ENCODE peak calls at places on chromosomes 3 and 15, in seven cellular contexts. One of them, this sample, is unnamed.

GRCh38 chr3:111768571-111769100 is 90.4 kb upstream of the PHLDB2 start:
- DNase-seq in Peyer's patch: no peak
- DNase-seq in cardiac fibroblast: peak
- DNase-seq in fibroblast of mammary gland: peak
- DNase-seq in osteoblast: peak
- DNase-seq in mesothelial cell of epicardium: no peak
- DNase-seq in CD8-positive, alpha-beta T cell: no peak
- DNase-seq in this sample: peak

GRCh38 chr3:107001635-107002034 is 375.6 kb upstream of the CCDC54 start:
- DNase-seq in Peyer's patch: no peak
- DNase-seq in cardiac fibroblast: no peak
- DNase-seq in fibroblast of mammary gland: no peak
- DNase-seq in osteoblast: no peak
- DNase-seq in mesothelial cell of epicardium: no peak
- DNase-seq in CD8-positive, alpha-beta T cell: no peak
- DNase-seq in this sample: no peak

GRCh38 chr15:65942436-65942835 is 73.1 kb downstream of the RAB11A start:
- DNase-seq in Peyer's patch: no peak
- DNase-seq in cardiac fibroblast: no peak
- DNase-seq in fibroblast of mammary gland: no peak
- DNase-seq in osteoblast: no peak
- DNase-seq in mesothelial cell of epicardium: no peak
- DNase-seq in CD8-positive, alpha-beta T cell: no peak
- DNase-seq in this sample: no peak

GRCh38 chr15:58924326-58924725 is 9.2 kb downstream of the SLTM start:
- DNase-seq in Peyer's patch: no peak
- DNase-seq in cardiac fibroblast: peak
- DNase-seq in fibroblast of mammary gland: peak
- DNase-seq in osteoblast: no peak
- DNase-seq in mesothelial cell of epicardium: no peak
- DNase-seq in CD8-positive, alpha-beta T cell: no peak
- DNase-seq in this sample: no peak

GRCh38 chr3:12797124-12797891 is 828 bp downstream of the CAND2 start:
- DNase-seq in Peyer's patch: no peak
- DNase-seq in cardiac fibroblast: no peak
- DNase-seq in fibroblast of mammary gland: no peak
- DNase-seq in osteoblast: no peak
- DNase-seq in mesothelial cell of epicardium: no peak
- DNase-seq in CD8-positive, alpha-beta T cell: no peak
- DNase-seq in this sample: no peak

GRCh38 chr3:187550446-187550845 is 119.7 kb downstream of the SST start:
- DNase-seq in Peyer's patch: no peak
- DNase-seq in cardiac fibroblast: no peak
- DNase-seq in fibroblast of mammary gland: peak
- DNase-seq in osteoblast: no peak
- DNase-seq in mesothelial cell of epicardium: no peak
- DNase-seq in CD8-positive, alpha-beta T cell: no peak
- DNase-seq in this sample: no peak

GRCh38 chr3:171874879-171875278 is 31.7 kb downstream of the TMEM212 start:
- DNase-seq in Peyer's patch: no peak
- DNase-seq in cardiac fibroblast: peak
- DNase-seq in fibroblast of mammary gland: peak
- DNase-seq in osteoblast: no peak
- DNase-seq in mesothelial cell of epicardium: no peak
- DNase-seq in CD8-positive, alpha-beta T cell: no peak
- DNase-seq in this sample: no peak

GRCh38 chr3:105555206-105555605 is 188.5 kb downstream of the ALCAM start:
- DNase-seq in Peyer's patch: no peak
- DNase-seq in cardiac fibroblast: no peak
- DNase-seq in fibroblast of mammary gland: no peak
- DNase-seq in osteoblast: no peak
- DNase-seq in mesothelial cell of epicardium: no peak
- DNase-seq in CD8-positive, alpha-beta T cell: no peak
- DNase-seq in this sample: no peak

GRCh38 chr3:162865466-162865865 is 1368.9 kb downstream of the OTOL1 start:
- DNase-seq in Peyer's patch: no peak
- DNase-seq in cardiac fibroblast: no peak
- DNase-seq in fibroblast of mammary gland: no peak
- DNase-seq in osteoblast: no peak
- DNase-seq in mesothelial cell of epicardium: no peak
- DNase-seq in CD8-positive, alpha-beta T cell: no peak
- DNase-seq in this sample: no peak

GRCh38 chr15:68369931-68370767 is 61.8 kb downstream of the ITGA11 start:
- DNase-seq in Peyer's patch: no peak
- DNase-seq in cardiac fibroblast: no peak
- DNase-seq in fibroblast of mammary gland: no peak
- DNase-seq in osteoblast: no peak
- DNase-seq in mesothelial cell of epicardium: no peak
- DNase-seq in CD8-positive, alpha-beta T cell: no peak
- DNase-seq in this sample: no peak

GRCh38 chr3:15769256-15769915 is 28.4 kb downstream of the ANKRD28 start:
- DNase-seq in Peyer's patch: no peak
- DNase-seq in cardiac fibroblast: no peak
- DNase-seq in fibroblast of mammary gland: peak
- DNase-seq in osteoblast: no peak
- DNase-seq in mesothelial cell of epicardium: no peak
- DNase-seq in CD8-positive, alpha-beta T cell: no peak
- DNase-seq in this sample: no peak

GRCh38 chr3:126340081-126340511 is 17.1 kb downstream of the KLF15 start:
- DNase-seq in Peyer's patch: peak
- DNase-seq in cardiac fibroblast: peak
- DNase-seq in fibroblast of mammary gland: peak
- DNase-seq in osteoblast: peak
- DNase-seq in mesothelial cell of epicardium: no peak
- DNase-seq in CD8-positive, alpha-beta T cell: no peak
- DNase-seq in this sample: peak

GRCh38 chr15:66401130-66402021 is 14.7 kb downstream of the MAP2K1 start:
- DNase-seq in Peyer's patch: no peak
- DNase-seq in cardiac fibroblast: no peak
- DNase-seq in fibroblast of mammary gland: peak
- DNase-seq in osteoblast: no peak
- DNase-seq in mesothelial cell of epicardium: no peak
- DNase-seq in CD8-positive, alpha-beta T cell: peak
- DNase-seq in this sample: no peak

GRCh38 chr3:45499529-45499928 is 95.0 kb upstream of the LIMD1 start:
- DNase-seq in Peyer's patch: no peak
- DNase-seq in cardiac fibroblast: peak
- DNase-seq in fibroblast of mammary gland: peak
- DNase-seq in osteoblast: peak
- DNase-seq in mesothelial cell of epicardium: no peak
- DNase-seq in CD8-positive, alpha-beta T cell: no peak
- DNase-seq in this sample: no peak

GRCh38 chr3:63386568-63386967 is 108.5 kb downstream of the SYNPR start:
- DNase-seq in Peyer's patch: no peak
- DNase-seq in cardiac fibroblast: no peak
- DNase-seq in fibroblast of mammary gland: peak
- DNase-seq in osteoblast: no peak
- DNase-seq in mesothelial cell of epicardium: no peak
- DNase-seq in CD8-positive, alpha-beta T cell: no peak
- DNase-seq in this sample: no peak

GRCh38 chr15:34334676-34335075 is 2.9 kb downstream of the SLC12A6 start:
- DNase-seq in Peyer's patch: no peak
- DNase-seq in cardiac fibroblast: no peak
- DNase-seq in fibroblast of mammary gland: no peak
- DNase-seq in osteoblast: no peak
- DNase-seq in mesothelial cell of epicardium: no peak
- DNase-seq in CD8-positive, alpha-beta T cell: no peak
- DNase-seq in this sample: no peak

DNA sequence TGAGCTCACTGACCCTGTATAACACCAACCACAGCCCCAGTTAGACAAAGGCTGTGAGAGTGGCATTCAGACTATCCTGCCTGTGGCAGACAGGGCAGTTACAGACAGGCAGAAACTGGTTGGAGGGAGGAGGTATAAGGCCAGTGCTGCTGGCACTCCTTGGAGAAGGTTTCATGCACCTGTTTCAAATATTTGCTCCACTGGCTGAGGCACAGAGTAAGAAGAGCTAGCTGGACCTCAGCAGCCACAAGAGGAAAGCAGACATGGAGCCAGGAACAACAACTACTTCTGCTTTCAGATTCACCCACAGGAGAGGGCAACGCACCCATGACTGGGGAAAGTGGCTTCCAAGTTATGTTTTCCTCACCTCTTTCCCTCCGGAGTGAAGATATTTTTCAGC is 11.5 kb upstream of the PRKAR2A start:
- DNase-seq in Peyer's patch: no peak
- DNase-seq in cardiac fibroblast: no peak
- DNase-seq in fibroblast of mammary gland: no peak
- DNase-seq in osteoblast: no peak
- DNase-seq in mesothelial cell of epicardium: no peak
- DNase-seq in CD8-positive, alpha-beta T cell: no peak
- DNase-seq in this sample: no peak
- TF ChIP-seq CTCF in Peyer's patch: no peak
- TF ChIP-seq CTCF in cardiac fibroblast: no peak
- TF ChIP-seq CTCF in fibroblast of mammary gland: no peak
- TF ChIP-seq CTCF in osteoblast: no peak
- TF ChIP-seq CTCF in mesothelial cell of epicardium: no peak
- TF ChIP-seq CTCF in CD8-positive, alpha-beta T cell: no peak
- TF ChIP-seq CTCF in this sample: no peak

GRCh38 chr3:149352556-149352955 is 19.1 kb upstream of the TM4SF18 start:
- DNase-seq in Peyer's patch: peak
- DNase-seq in cardiac fibroblast: peak
- DNase-seq in fibroblast of mammary gland: peak
- DNase-seq in osteoblast: peak
- DNase-seq in mesothelial cell of epicardium: no peak
- DNase-seq in CD8-positive, alpha-beta T cell: peak
- DNase-seq in this sample: no peak
- TF ChIP-seq CTCF in Peyer's patch: no peak
- TF ChIP-seq CTCF in cardiac fibroblast: peak
- TF ChIP-seq CTCF in fibroblast of mammary gland: peak
- TF ChIP-seq CTCF in osteoblast: peak
- TF ChIP-seq CTCF in mesothelial cell of epicardium: peak
- TF ChIP-seq CTCF in CD8-positive, alpha-beta T cell: peak
- TF ChIP-seq CTCF in this sample: peak

GRCh38 chr3:119322523-119323400 is 28.6 kb downstream of the ARHGAP31 start:
- DNase-seq in Peyer's patch: peak
- DNase-seq in cardiac fibroblast: peak
- DNase-seq in fibroblast of mammary gland: peak
- DNase-seq in osteoblast: peak
- DNase-seq in mesothelial cell of epicardium: peak
- DNase-seq in CD8-positive, alpha-beta T cell: peak
- DNase-seq in this sample: peak
- TF ChIP-seq CTCF in Peyer's patch: no peak
- TF ChIP-seq CTCF in cardiac fibroblast: no peak
- TF ChIP-seq CTCF in fibroblast of mammary gland: no peak
- TF ChIP-seq CTCF in osteoblast: no peak
- TF ChIP-seq CTCF in mesothelial cell of epicardium: no peak
- TF ChIP-seq CTCF in CD8-positive, alpha-beta T cell: no peak
- TF ChIP-seq CTCF in this sample: peak

GRCh38 chr3:160319322-160319721 is 79.7 kb downstream of the IFT80 start:
- DNase-seq in Peyer's patch: no peak
- DNase-seq in cardiac fibroblast: no peak
- DNase-seq in fibroblast of mammary gland: no peak
- DNase-seq in osteoblast: no peak
- DNase-seq in mesothelial cell of epicardium: no peak
- DNase-seq in CD8-positive, alpha-beta T cell: no peak
- DNase-seq in this sample: no peak
- TF ChIP-seq CTCF in Peyer's patch: no peak
- TF ChIP-seq CTCF in cardiac fibroblast: no peak
- TF ChIP-seq CTCF in fibroblast of mammary gland: no peak
- TF ChIP-seq CTCF in osteoblast: no peak
- TF ChIP-seq CTCF in mesothelial cell of epicardium: no peak
- TF ChIP-seq CTCF in CD8-positive, alpha-beta T cell: no peak
- TF ChIP-seq CTCF in this sample: no peak

GRCh38 chr3:190339130-190339529 is 16.9 kb upstream of the CLDN1 start:
- DNase-seq in Peyer's patch: no peak
- DNase-seq in cardiac fibroblast: no peak
- DNase-seq in fibroblast of mammary gland: peak
- DNase-seq in osteoblast: no peak
- DNase-seq in mesothelial cell of epicardium: no peak
- DNase-seq in CD8-positive, alpha-beta T cell: no peak
- DNase-seq in this sample: no peak
- TF ChIP-seq CTCF in Peyer's patch: no peak
- TF ChIP-seq CTCF in cardiac fibroblast: peak
- TF ChIP-seq CTCF in fibroblast of mammary gland: peak
- TF ChIP-seq CTCF in osteoblast: peak
- TF ChIP-seq CTCF in mesothelial cell of epicardium: no peak
- TF ChIP-seq CTCF in CD8-positive, alpha-beta T cell: no peak
- TF ChIP-seq CTCF in this sample: peak

GRCh38 chr15:82809308-82810060 is at the start of gene WHAMM:
- DNase-seq in Peyer's patch: peak
- DNase-seq in cardiac fibroblast: peak
- DNase-seq in fibroblast of mammary gland: peak
- DNase-seq in osteoblast: peak
- DNase-seq in mesothelial cell of epicardium: peak
- DNase-seq in CD8-positive, alpha-beta T cell: peak
- DNase-seq in this sample: peak
- TF ChIP-seq CTCF in Peyer's patch: no peak
- TF ChIP-seq CTCF in cardiac fibroblast: no peak
- TF ChIP-seq CTCF in fibroblast of mammary gland: no peak
- TF ChIP-seq CTCF in osteoblast: no peak
- TF ChIP-seq CTCF in mesothelial cell of epicardium: no peak
- TF ChIP-seq CTCF in CD8-positive, alpha-beta T cell: no peak
- TF ChIP-seq CTCF in this sample: peak

DNA sequence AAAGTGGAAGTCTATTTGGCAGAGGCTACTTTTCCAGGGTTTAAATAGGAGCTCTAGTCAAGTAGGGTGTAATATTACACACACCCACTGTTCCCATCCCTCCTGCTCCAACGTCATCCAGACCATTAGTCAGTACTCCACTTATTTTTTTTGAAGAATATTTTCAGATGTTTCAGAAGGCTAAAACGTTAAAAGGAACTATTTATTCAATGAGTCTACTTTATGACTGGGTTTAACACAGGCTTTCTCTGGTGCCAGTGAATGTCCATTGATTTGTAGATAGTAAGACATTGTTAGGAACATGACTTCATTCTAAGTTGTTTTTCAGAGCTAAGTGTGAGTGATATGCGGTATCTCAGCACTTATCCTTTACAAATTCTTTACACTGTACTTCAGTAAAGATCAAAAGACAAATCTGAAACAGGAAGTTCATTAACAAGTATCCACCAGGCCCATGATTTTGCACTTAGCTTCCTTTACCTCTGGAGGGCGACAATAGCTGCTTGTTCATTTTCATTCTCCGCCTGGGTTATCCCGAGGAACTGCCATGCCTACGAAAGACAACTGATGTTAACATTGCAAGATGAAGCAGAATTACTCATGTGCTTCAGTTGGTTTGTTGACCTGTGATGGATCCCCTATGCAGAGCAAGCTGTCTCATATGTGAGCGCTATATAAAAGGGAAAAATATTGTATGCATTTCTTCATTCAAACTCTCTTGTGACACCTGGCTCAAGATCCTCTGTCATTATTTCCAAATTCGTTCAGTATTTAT is 158.7 kb downstream of the USP13 start:
- DNase-seq in Peyer's patch: no peak
- DNase-seq in cardiac fibroblast: peak
- DNase-seq in fibroblast of mammary gland: peak
- DNase-seq in osteoblast: peak
- DNase-seq in mesothelial cell of epicardium: no peak
- DNase-seq in CD8-positive, alpha-beta T cell: no peak
- DNase-seq in this sample: no peak
- TF ChIP-seq CTCF in Peyer's patch: no peak
- TF ChIP-seq CTCF in cardiac fibroblast: peak
- TF ChIP-seq CTCF in fibroblast of mammary gland: peak
- TF ChIP-seq CTCF in osteoblast: peak
- TF ChIP-seq CTCF in mesothelial cell of epicardium: peak
- TF ChIP-seq CTCF in CD8-positive, alpha-beta T cell: no peak
- TF ChIP-seq CTCF in this sample: peak